ENCODE peak calls at places on chromosomes 6 and 20, in five cellular contexts. A is spleen, R is transverse colon, Q is A549, F is uterus. Y is an unnamed sample.

GRCh38 chr6:149900620-149901443 is 2.9 kb upstream of the RAET1E start:
- DNase-seq in Q (no peak), F (no peak), A (peak; percentile 70), R (no peak), Y (no peak)

GRCh38 chr20:341682-342081 is 5.2 kb upstream of the NRSN2 start:
- DNase-seq in R (no peak), Q (peak; percentile 95), F (no peak), A (no peak), Y (no peak)

GRCh38 chr20:32091888-32092346 is 17.6 kb upstream of the TM9SF4 start:
- DNase-seq in Q (peak; percentile 77), F (peak; percentile 66), R (peak; percentile 78), A (peak; percentile 93), Y (peak; percentile 92)

GRCh38 chr6:20572940-20573339 is 38.7 kb downstream of the CDKAL1 start:
- DNase-seq in Q (no peak), A (no peak), R (no peak), F (peak; percentile 50), Y (no peak)

GRCh38 chr6:10659697-10660348 is 34.6 kb downstream of the C6orf52 start:
- DNase-seq in R (no peak), F (no peak), A (peak; percentile 79), Q (no peak), Y (no peak)

GRCh38 chr6:1697688-1698351 is 88.1 kb downstream of the FOXC1 start:
- DNase-seq in F (no peak), R (no peak), Q (no peak), A (no peak), Y (no peak)

GRCh38 chr6:87699576-87699975 is 2.5 kb downstream of the AKIRIN2 start:
- DNase-seq in R (no peak), F (no peak), Q (no peak), A (no peak), Y (no peak)

GRCh38 chr6:143135326-143135725 is 74.6 kb downstream of the AIG1 start:
- DNase-seq in F (no peak), R (no peak), A (no peak), Q (no peak), Y (no peak)

GRCh38 chr6:108441141-108441540 is 119.6 kb upstream of the FOXO3 start:
- DNase-seq in Q (no peak), R (no peak), A (no peak), F (no peak), Y (no peak)

GRCh38 chr6:143192766-143193165 is 132.1 kb downstream of the AIG1 start:
- DNase-seq in A (no peak), Q (no peak), F (no peak), R (no peak), Y (no peak)

GRCh38 chr6:132919476-132919875 is 105.1 kb downstream of the RPS12 start:
- DNase-seq in A (no peak), Q (peak; percentile 4), R (peak; percentile 21), F (peak; percentile 61), Y (peak; percentile 62)

GRCh38 chr6:27873101-27874030 is 38.8 kb downstream of the OR2B2 start:
- DNase-seq in Q (peak; percentile 83), R (peak; percentile 80), F (no peak), A (peak; percentile 93), Y (peak; percentile 88)

GRCh38 chr20:44963325-44964215 is 2.7 kb upstream of the STK4 start:
- DNase-seq in A (no peak), R (no peak), Q (no peak), F (no peak), Y (no peak)

GRCh38 chr6:152836523-152836922 is 85.9 kb downstream of the VIP start:
- DNase-seq in Q (no peak), F (no peak), R (no peak), A (no peak), Y (no peak)

GRCh38 chr6:169564453-169565240 is 137.2 kb downstream of the WDR27 start:
- DNase-seq in R (no peak), A (no peak), Q (no peak), F (no peak), Y (no peak)

GRCh38 chr6:1590580-1590979 is 19.1 kb upstream of the FOXC1 start:
- DNase-seq in R (no peak), F (no peak), A (no peak), Q (no peak), Y (peak; percentile 11)

GRCh38 chr6:170029416-170030283 is 261.2 kb downstream of the DLL1 start:
- DNase-seq in A (peak; percentile 46), F (no peak), R (peak; percentile 1), Q (no peak), Y (peak; percentile 28)

GRCh38 chr6:56649782-56650181 is 7.1 kb upstream of the DST start:
- DNase-seq in Q (peak; percentile 32), F (no peak), R (no peak), A (no peak), Y (no peak)

GRCh38 chr6:53734473-53735299 is 60.1 kb upstream of the LRRC1 start:
- DNase-seq in Q (peak; percentile 77), F (no peak), R (peak; percentile 68), A (no peak), Y (peak; percentile 44)

GRCh38 chr20:33515569-33516216 is 25.8 kb downstream of the CBFA2T2 start:
- DNase-seq in A (no peak), R (no peak), Q (peak; percentile 25), F (no peak), Y (no peak)

GRCh38 chr20:14512856-14513255 is 175.4 kb upstream of the FLRT3 start:
- DNase-seq in A (no peak), R (no peak), F (no peak), Q (no peak), Y (no peak)

GRCh38 chr20:47205577-47206123 is 150.8 kb downstream of the ZMYND8 start:
- DNase-seq in A (peak; percentile 75), F (no peak), Q (peak; percentile 74), R (peak; percentile 38), Y (no peak)

GRCh38 chr6:168960557-168960956 is 293.1 kb downstream of the THBS2 start:
- DNase-seq in A (no peak), R (no peak), Q (no peak), F (no peak), Y (no peak)

GRCh38 chr20:2822073-2822472 is 5.9 kb downstream of the TMEM239 start:
- DNase-seq in A (no peak), F (no peak), Q (no peak), R (no peak), Y (no peak)

GRCh38 chr20:48679603-48680002 is 148.2 kb downstream of the PREX1 start:
- DNase-seq in Q (peak; percentile 18), F (no peak), A (peak; percentile 64), R (peak; percentile 88), Y (peak; percentile 75)

GRCh38 chr6:93417421-93417996 is 1.9 kb downstream of the EPHA7 start:
- DNase-seq in F (no peak), A (no peak), Q (peak; percentile 19), R (no peak), Y (no peak)

GRCh38 chr6:35082733-35083403 is 58.3 kb downstream of the TCP11 start:
- DNase-seq in A (peak; percentile 61), Q (no peak), F (no peak), R (no peak), Y (peak; percentile 30)

GRCh38 chr6:117233146-117233545 is 32.2 kb upstream of the VGLL2 start:
- DNase-seq in A (no peak), F (no peak), R (no peak), Q (no peak), Y (no peak)

GRCh38 chr6:143374014-143374413 is 76.5 kb downstream of the ADAT2 start:
- DNase-seq in R (no peak), A (no peak), Q (no peak), F (no peak), Y (no peak)

GRCh38 chr6:131914967-131915751 is 36.0 kb downstream of the CCN2 start:
- DNase-seq in A (no peak), R (peak; percentile 74), F (peak; percentile 70), Q (peak; percentile 71), Y (peak; percentile 88)

GRCh38 chr6:37809144-37809543 is 10.4 kb upstream of the ZFAND3 start:
- DNase-seq in A (no peak), F (no peak), R (no peak), Q (no peak), Y (no peak)

GRCh38 chr6:37804676-37805075 is 14.9 kb upstream of the ZFAND3 start:
- DNase-seq in R (no peak), A (no peak), Q (no peak), F (no peak), Y (no peak)

GRCh38 chr6:37806213-37806612 is 13.3 kb upstream of the ZFAND3 start:
- DNase-seq in A (no peak), F (no peak), R (no peak), Q (no peak), Y (no peak)

GRCh38 chr6:37802810-37803209 is 16.7 kb upstream of the ZFAND3 start:
- DNase-seq in F (no peak), A (no peak), Q (no peak), R (no peak), Y (no peak)

DNA sequence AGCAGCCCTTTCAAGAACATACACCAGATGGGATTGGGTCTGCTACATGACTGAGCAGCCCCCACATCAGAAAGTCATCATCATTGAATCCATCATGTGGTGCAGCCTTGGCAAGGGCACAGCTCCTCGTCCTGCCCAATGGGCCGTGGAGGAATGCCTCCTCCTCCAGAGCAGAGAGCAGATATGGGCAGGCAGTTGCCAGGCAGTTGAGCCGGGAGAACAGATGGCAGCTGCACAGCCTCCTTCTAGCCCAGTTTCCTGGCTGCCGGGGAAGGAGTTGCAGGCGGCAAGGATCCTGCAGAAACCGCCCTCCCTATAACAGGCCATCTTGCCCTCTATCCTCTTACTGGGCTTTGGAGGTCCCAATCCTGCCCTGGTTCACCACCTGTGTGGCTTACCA is 11.9 kb upstream of the ZFAND3 start:
- DNase-seq in A (no peak), Q (no peak), F (no peak), R (no peak), Y (no peak)
- TF ChIP-seq CTCF in A (no peak), Q (no peak), F (no peak), R (no peak), Y (no peak)

DNA sequence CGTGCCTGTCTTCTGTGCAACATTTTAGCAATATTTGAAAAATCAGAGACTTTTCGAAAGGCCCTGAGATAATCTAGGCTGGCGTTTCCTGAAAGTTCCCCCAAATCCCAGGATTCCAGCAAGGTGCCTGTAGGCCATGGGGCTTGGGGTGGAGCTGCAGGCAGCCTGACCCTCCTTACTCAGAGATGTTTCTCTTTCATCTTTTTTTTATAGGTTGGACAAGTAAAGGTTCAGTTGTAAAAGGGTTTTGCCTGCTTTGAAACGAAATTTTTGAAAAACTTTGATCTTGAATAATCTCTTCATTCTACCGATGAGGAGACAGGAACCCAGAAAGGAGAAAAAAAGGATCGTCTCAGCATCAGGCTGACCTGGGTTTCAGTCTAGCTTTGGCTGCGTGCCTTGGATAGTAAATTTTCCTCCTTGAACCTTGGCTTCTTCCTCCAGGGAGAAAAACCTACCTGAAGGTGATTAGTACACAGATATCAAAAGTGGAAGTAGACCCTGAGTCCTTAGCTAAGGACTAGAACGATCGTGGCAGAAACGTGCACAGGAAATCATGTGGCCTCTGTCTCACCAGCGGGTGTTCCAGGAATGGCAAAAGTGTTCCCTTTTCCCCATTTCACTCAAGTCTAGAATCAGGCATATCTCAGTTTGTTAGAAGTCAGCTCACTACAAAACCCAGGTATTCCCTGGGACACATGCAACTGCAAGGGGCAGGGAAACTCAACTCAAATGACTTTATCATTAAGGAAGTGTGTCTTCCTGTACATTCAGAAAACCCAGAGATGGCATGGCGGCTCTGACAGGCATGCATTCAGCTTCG is 128.2 kb upstream of the PTPN1 start:
- DNase-seq in A (no peak), F (no peak), Q (no peak), R (peak; percentile 46), Y (peak; percentile 73)
- H3K4me3 ChIP-seq in A (no peak overlapping the region), F (no peak overlapping the region), Q (no peak overlapping the region), R (no peak overlapping the region), Y (no peak overlapping the region)

GRCh38 chr6:47477497-47478232 is at the start of gene CD2AP:
- DNase-seq in Q (peak; percentile 87), A (peak; percentile 97), R (peak; percentile 93), F (peak; percentile 82), Y (peak; percentile 97)
- TF ChIP-seq POLR2A in Q (peak; percentile 48), A (peak; percentile 44), R (peak; percentile 89), F (peak; percentile 49), Y (peak; percentile 60)

GRCh38 chr6:97586344-97586743 is 303.3 kb upstream of the MMS22L start:
- DNase-seq in F (no peak), Q (peak; percentile 4), R (no peak), A (no peak), Y (no peak)
- TF ChIP-seq CTCF in F (no peak), Q (no peak), R (no peak), A (no peak), Y (no peak)

Y was measured in Peyer's patch.